ENCODE peak calls at places on chromosome 12, in seven cellular contexts. I, V, T, N, H, F and E are unnamed samples.

GRCh38 chr12:3277261-3277943 is 200.2 kb downstream of the TSPAN9 start:
- DNase-seq in I (no peak), V (no peak), T (no peak), N (no peak), H (no peak), F (no peak), E (no peak)

GRCh38 chr12:53427905-53428594 is 4.4 kb downstream of the AMHR2 start:
- DNase-seq in I (peak), V (peak), T (no peak), N (no peak), H (peak), F (peak), E (peak)

GRCh38 chr12:116125981-116126566 is 151.4 kb downstream of the MED13L start:
- DNase-seq in I (no peak), V (peak), T (no peak), N (no peak), H (no peak), F (no peak), E (no peak)

GRCh38 chr12:125121095-125121494 is 55.9 kb downstream of the AACS start:
- DNase-seq in I (no peak), V (no peak), T (no peak), N (no peak), H (no peak), F (no peak), E (no peak)

GRCh38 chr12:91663331-91663998 is 480.8 kb upstream of the DCN start:
- DNase-seq in I (no peak), V (no peak), T (no peak), N (no peak), H (no peak), F (no peak), E (no peak)

GRCh38 chr12:93563807-93564538 is 8.5 kb upstream of the SOCS2 start:
- DNase-seq in I (peak), V (peak), T (no peak), N (peak), H (peak), F (peak), E (peak)

GRCh38 chr12:69196302-69197288 is 42.8 kb upstream of the CPSF6 start:
- DNase-seq in I (peak), V (peak), T (no peak), N (no peak), H (no peak), F (peak), E (peak)

GRCh38 chr12:33828326-33828725 is 194.0 kb upstream of the ALG10 start:
- DNase-seq in I (no peak), V (no peak), T (no peak), N (no peak), H (no peak), F (no peak), E (no peak)

GRCh38 chr12:46473634-46474201 is 101.1 kb upstream of the SLC38A2 start:
- DNase-seq in I (peak), V (peak), T (peak), N (no peak), H (peak), F (no peak), E (no peak)

GRCh38 chr12:124629117-124629516 is 61.7 kb upstream of the NCOR2 start:
- DNase-seq in I (no peak), V (no peak), T (no peak), N (no peak), H (no peak), F (no peak), E (no peak)

GRCh38 chr12:69694123-69694522 is 5.0 kb downstream of the BEST3 start:
- DNase-seq in I (no peak), V (no peak), T (no peak), N (no peak), H (no peak), F (no peak), E (no peak)

GRCh38 chr12:88663001-88663400 is 82.7 kb upstream of the KITLG start:
- DNase-seq in I (peak), V (peak), T (no peak), N (no peak), H (no peak), F (no peak), E (no peak)

GRCh38 chr12:18391136-18391535 is 129.8 kb downstream of the PIK3C2G start:
- DNase-seq in I (no peak), V (no peak), T (no peak), N (no peak), H (no peak), F (no peak), E (no peak)

GRCh38 chr12:24853588-24853987 is 95.3 kb downstream of the BCAT1 start:
- DNase-seq in I (peak), V (peak), T (no peak), N (no peak), H (no peak), F (no peak), E (no peak)

GRCh38 chr12:89353823-89354629 is 1.7 kb upstream of the DUSP6 start:
- DNase-seq in I (peak), V (peak), T (peak), N (peak), H (peak), F (peak), E (no peak)

GRCh38 chr12:47551426-47551851 is 154.4 kb downstream of the RPAP3 start:
- DNase-seq in I (peak), V (peak), T (no peak), N (no peak), H (peak), F (no peak), E (no peak)

GRCh38 chr12:90112668-90113067 is 404.0 kb upstream of the ATP2B1 start:
- DNase-seq in I (no peak), V (no peak), T (no peak), N (no peak), H (no peak), F (no peak), E (no peak)

GRCh38 chr12:2179953-2180736 is 127.4 kb downstream of the CACNA1C start:
- DNase-seq in I (peak), V (peak), T (peak), N (no peak), H (peak), F (no peak), E (no peak)

GRCh38 chr12:131250028-131250950 is 296.6 kb downstream of the ADGRD1 start:
- DNase-seq in I (no peak), V (no peak), T (peak), N (no peak), H (no peak), F (no peak), E (no peak)

GRCh38 chr12:115341442-115341841 is 657.5 kb upstream of the TBX3 start:
- DNase-seq in I (peak), V (peak), T (peak), N (no peak), H (peak), F (no peak), E (peak)

GRCh38 chr12:105319691-105320209 is 10.7 kb upstream of the C12orf75 start:
- DNase-seq in I (no peak), V (no peak), T (no peak), N (peak), H (no peak), F (peak), E (no peak)

GRCh38 chr12:103561174-103561573 is 25.9 kb upstream of the STAB2 start:
- DNase-seq in I (no peak), V (peak), T (no peak), N (no peak), H (no peak), F (no peak), E (no peak)

GRCh38 chr12:32290411-32290810 is 108.9 kb upstream of the FGD4 start:
- DNase-seq in I (peak), V (peak), T (no peak), N (no peak), H (no peak), F (no peak), E (no peak)

GRCh38 chr12:29427964-29428363 is 47.0 kb upstream of the ERGIC2 start:
- DNase-seq in I (no peak), V (no peak), T (no peak), N (peak), H (peak), F (peak), E (no peak)

GRCh38 chr12:57213763-57214397 is 2.7 kb upstream of the NXPH4 start:
- DNase-seq in I (no peak), V (peak), T (no peak), N (no peak), H (no peak), F (no peak), E (no peak)

GRCh38 chr12:70590051-70590450 is 47.2 kb downstream of the PTPRB start:
- DNase-seq in I (peak), V (peak), T (peak), N (peak), H (peak), F (peak), E (peak)

GRCh38 chr12:116508145-116509121 is 50.7 kb upstream of the MAP1LC3B2 start:
- DNase-seq in I (no peak), V (peak), T (peak), N (peak), H (no peak), F (peak), E (no peak)

GRCh38 chr12:107776171-107776570 is 1.7 kb downstream of the ASCL4 start:
- DNase-seq in I (no peak), V (no peak), T (no peak), N (no peak), H (no peak), F (no peak), E (no peak)

GRCh38 chr12:107782067-107782466 is 7.6 kb downstream of the ASCL4 start:
- DNase-seq in I (no peak), V (no peak), T (no peak), N (no peak), H (no peak), F (no peak), E (no peak)

GRCh38 chr12:107780298-107780697 is 5.8 kb downstream of the ASCL4 start:
- DNase-seq in I (no peak), V (no peak), T (no peak), N (no peak), H (no peak), F (no peak), E (no peak)

GRCh38 chr12:107778383-107779015 is 4.0 kb downstream of the ASCL4 start:
- DNase-seq in I (no peak), V (no peak), T (no peak), N (no peak), H (no peak), F (no peak), E (no peak)

GRCh38 chr12:107779077-107779840 is 4.8 kb downstream of the ASCL4 start:
- DNase-seq in I (no peak), V (no peak), T (no peak), N (no peak), H (no peak), F (no peak), E (no peak)
- H3K27ac ChIP-seq in I (no peak), V (no peak), T (no peak), N (no peak), H (no peak), F (no peak), E (no peak)

GRCh38 chr12:19894803-19895202 is 455.5 kb downstream of the AEBP2 start:
- DNase-seq in I (peak), V (no peak), T (no peak), N (no peak), H (no peak), F (peak), E (no peak)

GRCh38 chr12:19898009-19898408 is 458.7 kb downstream of the AEBP2 start:
- DNase-seq in I (no peak), V (no peak), T (no peak), N (no peak), H (no peak), F (no peak), E (no peak)

GRCh38 chr12:19895609-19896008 is 456.3 kb downstream of the AEBP2 start:
- DNase-seq in I (peak), V (no peak), T (no peak), N (no peak), H (no peak), F (no peak), E (no peak)

GRCh38 chr12:19894049-19894448 is 454.8 kb downstream of the AEBP2 start:
- DNase-seq in I (peak), V (peak), T (no peak), N (no peak), H (no peak), F (no peak), E (no peak)

DNA sequence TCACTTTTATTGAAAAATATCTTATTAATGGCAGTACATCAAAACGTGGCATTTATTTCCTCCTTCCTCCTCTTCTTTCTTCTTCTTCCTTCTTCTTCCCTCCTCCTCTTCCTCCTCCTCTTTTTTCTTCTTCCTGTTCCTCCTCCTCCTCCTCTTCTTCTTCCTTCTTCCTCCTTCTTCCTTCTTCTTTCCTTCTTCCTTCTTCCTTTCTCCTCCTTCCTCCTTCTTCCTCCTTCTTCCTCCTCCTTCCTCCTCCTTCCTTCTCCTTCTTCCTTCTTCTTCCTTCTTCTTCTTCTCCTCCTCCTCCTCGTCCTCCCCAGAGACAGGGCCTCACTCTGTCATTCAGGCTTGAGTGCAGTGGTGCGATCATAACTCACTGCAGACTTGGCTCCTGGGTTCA is 457.2 kb downstream of the AEBP2 start:
- DNase-seq in I (no peak), V (no peak), T (no peak), N (no peak), H (no peak), F (no peak), E (no peak)
- H3K27ac ChIP-seq in I (no peak), V (no peak), T (no peak), N (no peak), H (no peak), F (no peak), E (no peak)

DNA sequence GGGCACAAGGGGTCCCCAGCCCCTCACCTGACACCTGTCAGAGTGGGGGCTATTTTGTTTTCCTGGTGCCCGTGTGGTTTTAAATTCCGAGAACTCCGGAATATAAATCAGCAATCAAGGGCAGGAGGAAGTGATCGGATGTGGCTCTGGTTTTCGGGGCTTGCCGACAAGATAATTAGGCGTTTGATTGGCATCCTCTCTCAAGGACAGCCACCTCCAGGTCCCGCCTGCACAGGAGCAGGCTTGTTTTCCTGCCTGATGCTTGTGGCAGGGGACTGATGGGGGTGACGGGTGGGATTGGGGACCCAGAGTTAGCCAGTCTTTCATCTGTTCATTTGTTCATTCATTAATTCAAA is 166.7 kb downstream of the PHETA1 start:
- DNase-seq in I (no peak), V (no peak), T (no peak), N (no peak), H (no peak), F (peak), E (no peak)
- H3K27ac ChIP-seq in I (no peak), V (no peak), T (no peak), N (no peak), H (no peak), F (no peak), E (no peak)

GRCh38 chr12:122121341-122122192 is 43.0 kb downstream of the MLXIP start:
- DNase-seq in I (no peak), V (no peak), T (no peak), N (no peak), H (no peak), F (no peak), E (no peak)

GRCh38 chr12:122123051-122123760 is 44.6 kb downstream of the MLXIP start:
- DNase-seq in I (peak), V (peak), T (peak), N (peak), H (peak), F (peak), E (no peak)

GRCh38 chr12:122116707-122117535 is 38.4 kb downstream of the MLXIP start:
- DNase-seq in I (no peak), V (no peak), T (no peak), N (no peak), H (no peak), F (no peak), E (no peak)

GRCh38 chr12:122123761-122124145 is 45.2 kb downstream of the MLXIP start:
- DNase-seq in I (no peak), V (no peak), T (no peak), N (no peak), H (no peak), F (no peak), E (no peak)

DNA sequence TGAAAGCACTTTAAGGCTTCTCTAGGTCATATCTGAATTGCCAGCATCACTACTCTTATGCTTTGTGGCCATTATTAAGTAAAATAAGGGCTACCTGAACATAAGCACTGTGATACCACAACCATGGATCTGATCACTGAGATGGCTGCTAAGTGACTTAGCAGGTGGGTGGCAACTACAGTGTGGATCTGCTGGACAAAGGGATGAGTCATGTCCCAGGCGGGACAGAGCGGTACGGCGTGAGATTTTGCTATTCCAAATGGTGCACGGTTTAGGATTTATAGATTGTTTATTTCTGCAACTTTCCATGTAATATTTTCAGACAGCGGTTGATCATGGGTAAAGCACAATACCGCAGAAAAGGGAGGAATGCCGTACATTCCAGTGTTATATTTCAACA is 39.4 kb downstream of the MLXIP start:
- DNase-seq in I (peak), V (no peak), T (no peak), N (no peak), H (no peak), F (no peak), E (no peak)
- H3K27ac ChIP-seq in I (no peak), V (no peak), T (no peak), N (no peak), H (no peak), F (no peak), E (peak)

GRCh38 chr12:112219195-112219594 is 93.8 kb downstream of the TRAFD1 start:
- DNase-seq in I (no peak), V (peak), T (no peak), N (no peak), H (no peak), F (no peak), E (no peak)
- H3K27ac ChIP-seq in I (no peak), V (no peak), T (no peak), N (no peak), H (no peak), F (no peak), E (no peak)

DNA sequence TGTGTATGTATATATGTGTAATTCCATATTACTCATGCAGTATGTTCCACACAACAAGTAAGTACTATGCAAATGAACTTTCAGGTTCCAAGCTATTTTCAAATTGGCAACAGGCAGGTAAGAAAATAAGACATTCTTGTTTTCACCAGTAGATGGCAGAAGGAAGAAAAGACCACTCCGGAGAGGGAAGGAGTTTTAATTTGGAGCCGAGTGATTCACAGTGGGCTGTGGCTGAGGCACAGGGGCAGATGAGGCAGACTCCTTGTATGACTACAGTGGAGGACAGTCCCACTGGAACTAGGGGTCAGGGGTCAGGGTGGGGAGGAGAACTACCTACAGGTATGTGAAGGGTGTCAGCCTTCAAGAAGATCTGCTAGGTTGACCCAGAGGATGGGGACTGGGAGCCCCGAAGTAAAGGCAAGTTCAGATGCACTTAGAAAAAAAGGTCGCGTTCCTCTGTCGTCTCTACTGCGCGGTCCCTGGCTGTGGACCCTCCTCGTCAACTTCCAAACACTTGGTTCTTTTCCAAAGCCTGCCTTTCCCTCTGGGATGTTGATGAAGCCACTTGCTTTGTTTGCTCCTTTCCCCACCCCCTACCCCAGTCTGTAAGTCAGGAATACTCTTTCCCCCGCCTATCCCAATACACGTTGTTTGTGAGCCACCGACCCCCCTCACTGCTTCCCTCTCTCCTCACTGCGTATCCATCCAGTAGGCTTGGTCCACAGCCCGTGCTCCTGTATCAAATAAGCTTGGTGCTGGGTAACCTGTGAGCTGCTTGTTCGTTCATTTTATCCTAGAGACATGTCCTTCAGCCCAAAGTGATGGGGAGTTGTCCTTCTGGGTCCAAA is 24.1 kb downstream of the DDX47 start:
- DNase-seq in I (peak), V (peak), T (peak), N (peak), H (peak), F (peak), E (peak)
- H3K27ac ChIP-seq in I (peak), V (peak), T (no peak), N (no peak), H (peak), F (no peak), E (peak)